ENCODE peak calls at places on chromosomes 7 and 10, in seven cellular contexts. One of them, this sample, is unnamed.

GRCh38 chr10:108901766-108902365 is 1021.4 kb downstream of the XPNPEP1 start:
- DNase-seq in GM12878: no peak
- DNase-seq in hepatocyte: no peak
- DNase-seq in aorta: no peak
- DNase-seq in colonic mucosa: no peak
- DNase-seq in body of pancreas: no peak
- DNase-seq in RWPE1: no peak
- DNase-seq in this sample: no peak

GRCh38 chr7:151890355-151891004 is 13.6 kb upstream of the PRKAG2 start:
- DNase-seq in hepatocyte: no peak
- DNase-seq in RWPE1: no peak
- DNase-seq in body of pancreas: no peak
- DNase-seq in aorta: peak; percentile 44
- DNase-seq in colonic mucosa: no peak
- DNase-seq in GM12878: no peak
- DNase-seq in this sample: no peak

GRCh38 chr10:124002391-124003069 is 90.9 kb downstream of the CHST15 start:
- DNase-seq in RWPE1: no peak
- DNase-seq in colonic mucosa: peak; percentile 8
- DNase-seq in body of pancreas: no peak
- DNase-seq in aorta: no peak
- DNase-seq in hepatocyte: no peak
- DNase-seq in GM12878: no peak
- DNase-seq in this sample: no peak

GRCh38 chr10:22002531-22003110 is 909 bp downstream of the DNAJC1 start:
- DNase-seq in colonic mucosa: peak; percentile 25
- DNase-seq in aorta: no peak
- DNase-seq in GM12878: no peak
- DNase-seq in RWPE1: peak; percentile 12
- DNase-seq in body of pancreas: peak; percentile 22
- DNase-seq in hepatocyte: peak; percentile 46
- DNase-seq in this sample: no peak

GRCh38 chr7:137328389-137329120 is 15.0 kb downstream of the PTN start:
- DNase-seq in RWPE1: no peak
- DNase-seq in hepatocyte: no peak
- DNase-seq in colonic mucosa: no peak
- DNase-seq in GM12878: no peak
- DNase-seq in body of pancreas: no peak
- DNase-seq in aorta: no peak
- DNase-seq in this sample: no peak

GRCh38 chr7:30906014-30906413 is 5.6 kb upstream of the AQP1 start:
- DNase-seq in RWPE1: peak; percentile 50
- DNase-seq in colonic mucosa: no peak
- DNase-seq in aorta: peak; percentile 73
- DNase-seq in hepatocyte: no peak
- DNase-seq in GM12878: no peak
- DNase-seq in body of pancreas: peak; percentile 40
- DNase-seq in this sample: no peak

GRCh38 chr7:156368459-156368858 is 272.1 kb upstream of the RNF32 start:
- DNase-seq in body of pancreas: no peak
- DNase-seq in hepatocyte: no peak
- DNase-seq in aorta: no peak
- DNase-seq in RWPE1: no peak
- DNase-seq in colonic mucosa: no peak
- DNase-seq in GM12878: no peak
- DNase-seq in this sample: no peak

GRCh38 chr7:120995659-120996058 is 7.1 kb downstream of the CPED1 start:
- DNase-seq in body of pancreas: no peak
- DNase-seq in GM12878: no peak
- DNase-seq in colonic mucosa: no peak
- DNase-seq in aorta: no peak
- DNase-seq in hepatocyte: no peak
- DNase-seq in RWPE1: no peak
- DNase-seq in this sample: no peak

GRCh38 chr7:826230-826905 is 5.9 kb upstream of the SUN1 start:
- DNase-seq in body of pancreas: no peak
- DNase-seq in hepatocyte: no peak
- DNase-seq in aorta: no peak
- DNase-seq in GM12878: no peak
- DNase-seq in RWPE1: no peak
- DNase-seq in colonic mucosa: no peak
- DNase-seq in this sample: no peak

GRCh38 chr7:33130184-33130583 is 820 bp downstream of the BBS9 start:
- DNase-seq in RWPE1: no peak
- DNase-seq in body of pancreas: no peak
- DNase-seq in colonic mucosa: no peak
- DNase-seq in aorta: no peak
- DNase-seq in hepatocyte: no peak
- DNase-seq in GM12878: no peak
- DNase-seq in this sample: no peak

GRCh38 chr10:43263551-43264323 is 3.1 kb downstream of the RASGEF1A start:
- DNase-seq in GM12878: no peak
- DNase-seq in RWPE1: no peak
- DNase-seq in body of pancreas: no peak
- DNase-seq in hepatocyte: no peak
- DNase-seq in colonic mucosa: no peak
- DNase-seq in aorta: no peak
- DNase-seq in this sample: no peak

GRCh38 chr10:104612577-104613205 is 28.4 kb upstream of the SORCS3 start:
- DNase-seq in body of pancreas: no peak
- DNase-seq in GM12878: no peak
- DNase-seq in aorta: no peak
- DNase-seq in RWPE1: no peak
- DNase-seq in hepatocyte: no peak
- DNase-seq in colonic mucosa: no peak
- DNase-seq in this sample: no peak

GRCh38 chr10:110446954-110447608 is 50.6 kb upstream of the DUSP5 start:
- DNase-seq in aorta: no peak
- DNase-seq in GM12878: no peak
- DNase-seq in colonic mucosa: no peak
- DNase-seq in body of pancreas: peak; percentile 36
- DNase-seq in hepatocyte: no peak
- DNase-seq in RWPE1: peak; percentile 89
- DNase-seq in this sample: peak; percentile 33

GRCh38 chr10:9230625-9231024 is 1176.1 kb downstream of the GATA3 start:
- DNase-seq in body of pancreas: no peak
- DNase-seq in colonic mucosa: no peak
- DNase-seq in aorta: no peak
- DNase-seq in RWPE1: no peak
- DNase-seq in hepatocyte: no peak
- DNase-seq in GM12878: no peak
- DNase-seq in this sample: no peak

GRCh38 chr10:20962165-20962564 is 65.1 kb upstream of the NEBL start:
- DNase-seq in RWPE1: no peak
- DNase-seq in colonic mucosa: no peak
- DNase-seq in GM12878: no peak
- DNase-seq in body of pancreas: no peak
- DNase-seq in aorta: no peak
- DNase-seq in hepatocyte: no peak
- DNase-seq in this sample: no peak

GRCh38 chr7:23783115-23783514 is 73.1 kb downstream of the STK31 start:
- DNase-seq in colonic mucosa: no peak
- DNase-seq in body of pancreas: no peak
- DNase-seq in aorta: no peak
- DNase-seq in GM12878: no peak
- DNase-seq in hepatocyte: no peak
- DNase-seq in RWPE1: no peak
- DNase-seq in this sample: no peak

GRCh38 chr7:5689716-5690115 is 91.7 kb downstream of the RNF216 start:
- DNase-seq in colonic mucosa: no peak
- DNase-seq in RWPE1: no peak
- DNase-seq in hepatocyte: no peak
- DNase-seq in body of pancreas: no peak
- DNase-seq in GM12878: no peak
- DNase-seq in aorta: no peak
- DNase-seq in this sample: no peak

GRCh38 chr7:94439893-94440381 is 45.2 kb downstream of the COL1A2 start:
- DNase-seq in hepatocyte: no peak
- DNase-seq in aorta: no peak
- DNase-seq in RWPE1: no peak
- DNase-seq in body of pancreas: no peak
- DNase-seq in GM12878: no peak
- DNase-seq in colonic mucosa: no peak
- DNase-seq in this sample: no peak

GRCh38 chr7:5177060-5177459 is 13.0 kb upstream of the WIPI2 start:
- DNase-seq in hepatocyte: no peak
- DNase-seq in aorta: peak; percentile 82
- DNase-seq in GM12878: no peak
- DNase-seq in colonic mucosa: peak; percentile 27
- DNase-seq in RWPE1: peak; percentile 24
- DNase-seq in body of pancreas: peak; percentile 93
- DNase-seq in this sample: no peak

DNA sequence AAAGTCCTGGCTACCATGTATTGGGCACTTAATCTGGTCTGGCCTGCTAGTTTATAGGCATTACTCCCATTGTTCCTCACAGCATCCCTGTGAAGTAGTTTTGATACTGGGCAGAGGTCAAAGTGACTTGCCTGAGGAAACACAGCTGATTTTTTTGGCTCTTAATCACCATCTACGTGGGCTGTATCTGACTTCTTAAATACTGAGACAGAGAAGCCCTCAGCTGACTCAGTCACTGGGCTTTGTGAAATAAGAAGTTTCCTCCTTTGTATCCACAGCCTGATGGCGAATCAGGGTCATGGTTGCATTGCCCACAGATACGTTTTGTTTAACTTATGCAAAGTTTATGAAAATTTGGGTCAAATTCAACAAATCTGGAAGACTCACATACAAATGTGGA is 13.2 kb downstream of the TACR2 start:
- DNase-seq in GM12878: no peak
- DNase-seq in RWPE1: no peak
- DNase-seq in body of pancreas: no peak
- DNase-seq in colonic mucosa: no peak
- DNase-seq in hepatocyte: no peak
- DNase-seq in aorta: no peak
- DNase-seq in this sample: no peak
- H3K27ac ChIP-seq in GM12878: no peak overlapping the region
- H3K27ac ChIP-seq in RWPE1: no peak overlapping the region
- H3K27ac ChIP-seq in body of pancreas: no peak overlapping the region
- H3K27ac ChIP-seq in colonic mucosa: no peak overlapping the region
- H3K27ac ChIP-seq in hepatocyte: no peak overlapping the region
- H3K27ac ChIP-seq in aorta: no peak overlapping the region
- H3K27ac ChIP-seq in this sample: no peak overlapping the region

GRCh38 chr10:50540826-50541122 is 83.0 kb downstream of the SGMS1 start:
- DNase-seq in body of pancreas: no peak
- DNase-seq in RWPE1: no peak
- DNase-seq in aorta: no peak
- DNase-seq in colonic mucosa: no peak
- DNase-seq in hepatocyte: no peak
- DNase-seq in GM12878: no peak
- DNase-seq in this sample: no peak
- H3K27ac ChIP-seq in body of pancreas: no peak overlapping the region
- H3K27ac ChIP-seq in RWPE1: no peak overlapping the region
- H3K27ac ChIP-seq in aorta: no peak overlapping the region
- H3K27ac ChIP-seq in colonic mucosa: no peak overlapping the region
- H3K27ac ChIP-seq in hepatocyte: no peak overlapping the region
- H3K27ac ChIP-seq in GM12878: peak overlapping the region; percentile 86
- H3K27ac ChIP-seq in this sample: no peak overlapping the region

DNA sequence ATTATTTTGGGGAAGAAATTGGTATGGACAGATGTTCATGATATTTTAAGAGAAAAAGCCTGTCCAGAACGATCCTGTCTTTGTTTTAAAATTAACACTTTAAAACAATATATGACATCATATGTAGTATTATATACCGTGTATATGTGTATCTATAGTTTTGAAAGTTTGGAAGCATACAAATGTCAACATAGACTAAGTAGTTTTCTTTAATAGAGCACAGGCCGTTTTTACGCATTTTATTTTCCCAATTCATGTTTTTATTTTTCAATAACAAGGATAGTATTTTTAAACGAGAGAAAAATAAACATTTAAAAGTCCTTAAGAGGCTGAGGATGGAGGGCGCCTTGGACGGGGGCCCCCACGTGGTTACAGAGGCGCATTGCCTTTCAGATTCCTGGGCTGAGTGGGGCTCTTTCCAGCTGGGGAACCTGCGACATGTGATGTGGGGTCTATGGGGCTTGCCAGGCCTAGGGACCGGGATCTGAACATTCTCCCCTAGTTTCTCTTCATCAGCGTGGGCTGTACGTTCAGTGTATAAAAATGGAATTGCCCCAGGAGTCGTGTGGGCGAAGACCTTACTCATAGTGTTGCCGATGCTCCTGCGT is 127.8 kb upstream of the ZNF746 start:
- DNase-seq in aorta: peak; percentile 71
- DNase-seq in GM12878: no peak
- DNase-seq in RWPE1: peak; percentile 50
- DNase-seq in hepatocyte: peak; percentile 72
- DNase-seq in body of pancreas: peak; percentile 59
- DNase-seq in colonic mucosa: peak; percentile 67
- DNase-seq in this sample: no peak
- H3K27ac ChIP-seq in aorta: no peak overlapping the region
- H3K27ac ChIP-seq in GM12878: no peak overlapping the region
- H3K27ac ChIP-seq in RWPE1: no peak overlapping the region
- H3K27ac ChIP-seq in hepatocyte: peak overlapping the region; percentile 88
- H3K27ac ChIP-seq in body of pancreas: peak overlapping the region; percentile 89
- H3K27ac ChIP-seq in colonic mucosa: peak overlapping the region; percentile 85
- H3K27ac ChIP-seq in this sample: no peak overlapping the region

DNA sequence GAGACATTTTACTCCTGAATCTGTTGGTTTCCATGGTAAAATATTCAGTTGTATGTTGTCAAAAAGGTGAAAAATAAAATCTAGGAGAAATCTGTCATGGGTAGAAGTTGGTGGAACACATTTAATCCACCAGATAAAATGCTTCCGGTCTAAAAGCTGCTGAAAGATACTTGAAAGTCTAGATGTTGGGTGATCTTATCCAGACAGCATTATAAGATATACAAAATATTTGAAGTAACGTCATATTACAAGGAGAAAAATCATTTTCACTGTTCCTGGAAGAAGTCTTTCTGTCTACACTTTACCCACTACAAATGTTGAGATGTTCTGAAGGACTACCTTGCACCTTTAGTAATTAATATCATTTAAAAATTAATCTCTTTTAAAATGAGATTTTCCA is 40.9 kb downstream of the CALD1 start:
- DNase-seq in GM12878: no peak
- DNase-seq in hepatocyte: no peak
- DNase-seq in aorta: no peak
- DNase-seq in colonic mucosa: no peak
- DNase-seq in RWPE1: no peak
- DNase-seq in body of pancreas: no peak
- DNase-seq in this sample: no peak
- H3K27ac ChIP-seq in GM12878: no peak overlapping the region
- H3K27ac ChIP-seq in hepatocyte: peak overlapping the region; percentile 67
- H3K27ac ChIP-seq in aorta: no peak overlapping the region
- H3K27ac ChIP-seq in colonic mucosa: no peak overlapping the region
- H3K27ac ChIP-seq in RWPE1: no peak overlapping the region
- H3K27ac ChIP-seq in body of pancreas: no peak overlapping the region
- H3K27ac ChIP-seq in this sample: no peak overlapping the region

DNA sequence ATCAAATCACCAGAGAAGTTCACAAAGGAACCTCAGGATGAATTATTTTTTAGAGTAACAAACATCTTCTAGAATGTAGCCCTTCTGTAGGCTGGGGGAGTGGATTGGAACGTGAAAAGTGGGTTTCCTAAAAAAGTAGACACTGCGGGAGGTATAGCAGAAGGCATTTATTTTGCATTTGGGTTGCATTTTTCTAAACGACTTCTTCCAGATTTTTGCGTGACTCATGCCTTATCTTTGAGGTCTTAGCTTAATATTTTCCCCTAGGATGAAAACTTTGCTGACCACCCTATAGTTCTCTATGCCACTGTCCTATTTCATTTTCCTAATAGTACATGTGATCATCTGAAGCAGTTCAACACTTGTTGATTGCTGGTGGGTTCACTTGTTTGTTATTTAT is 112.7 kb upstream of the JCAD start:
- DNase-seq in colonic mucosa: no peak
- DNase-seq in GM12878: no peak
- DNase-seq in body of pancreas: no peak
- DNase-seq in aorta: no peak
- DNase-seq in hepatocyte: no peak
- DNase-seq in RWPE1: no peak
- DNase-seq in this sample: no peak
- H3K27ac ChIP-seq in colonic mucosa: no peak overlapping the region
- H3K27ac ChIP-seq in GM12878: no peak overlapping the region
- H3K27ac ChIP-seq in body of pancreas: no peak overlapping the region
- H3K27ac ChIP-seq in aorta: no peak overlapping the region
- H3K27ac ChIP-seq in hepatocyte: peak overlapping the region; percentile 4
- H3K27ac ChIP-seq in RWPE1: no peak overlapping the region
- H3K27ac ChIP-seq in this sample: no peak overlapping the region

This sample was measured in epithelial cell of prostate.